ENCODE peak calls at places on chromosomes 7 and 10, in six cellular contexts. X, J, Y, V, L and A are unnamed samples.

GRCh38 chr10:80394358-80394916 is 13.9 kb upstream of the PRXL2A start:
- DNase-seq in X (no peak), J (no peak), Y (no peak), V (no peak), L (no peak), A (no peak)

GRCh38 chr7:135697276-135698049 is 30.5 kb downstream of the SLC13A4 start:
- DNase-seq in X (no peak), J (no peak), Y (no peak), V (no peak), L (no peak), A (no peak)

GRCh38 chr7:77245015-77245755 is 45.6 kb upstream of the FGL2 start:
- DNase-seq in X (no peak), J (no peak), Y (no peak), V (no peak), L (no peak), A (no peak)

GRCh38 chr10:125823663-125824251 is 411 bp downstream of the BCCIP start:
- DNase-seq in X (no peak), J (peak), Y (no peak), V (no peak), L (peak), A (no peak)

GRCh38 chr7:36029846-36030510 is 123.1 kb upstream of the EEPD1 start:
- DNase-seq in X (no peak), J (no peak), Y (no peak), V (no peak), L (no peak), A (no peak)

GRCh38 chr10:17375936-17376584 is 78.3 kb downstream of the ST8SIA6 start:
- DNase-seq in X (no peak), J (no peak), Y (no peak), V (no peak), L (peak), A (no peak)

GRCh38 chr10:131843089-131843595 is 57.7 kb upstream of the PPP2R2D start:
- DNase-seq in X (no peak), J (no peak), Y (no peak), V (no peak), L (no peak), A (peak)

GRCh38 chr7:11620822-11621395 is 211.1 kb downstream of the THSD7A start:
- DNase-seq in X (no peak), J (no peak), Y (no peak), V (no peak), L (no peak), A (no peak)

GRCh38 chr7:66522518-66522917 is 106.2 kb upstream of the KCTD7 start:
- DNase-seq in X (no peak), J (no peak), Y (no peak), V (no peak), L (peak), A (no peak)

GRCh38 chr7:103651558-103651957 is 205.6 kb upstream of the SLC26A5 start:
- DNase-seq in X (no peak), J (no peak), Y (no peak), V (no peak), L (no peak), A (no peak)

GRCh38 chr7:28433604-28434254 is 21.4 kb downstream of the CREB5 start:
- DNase-seq in X (no peak), J (no peak), Y (no peak), V (no peak), L (peak), A (no peak)